ENCODE peak calls at places on chromosomes 11 and 22, in nine cellular contexts. Z, P, E, W, S, M, G, D and U are unnamed samples.
A peak's percentile ranks its signal among the peaks of the same experiment; 100 is the strongest.

GRCh38 chr11:1705121-1706052 is 8.4 kb downstream of the KRTAP5-6 start:
- DNase-seq in Z (peak; percentile 5), P (no peak), E (peak; percentile 60), W (no peak), S (no peak), M (no peak), G (no peak), D (peak; percentile 74), U (no peak)

GRCh38 chr11:125935629-125936199 is 10.1 kb upstream of the VSIG10L2 start:
- DNase-seq in Z (no peak), P (no peak), E (no peak), W (peak; percentile 47), S (no peak), M (peak; percentile 56), G (no peak), D (no peak), U (peak; percentile 59)

GRCh38 chr11:35047179-35047578 is 91.8 kb upstream of the CD44 start:
- DNase-seq in Z (no peak), P (no peak), E (no peak), W (no peak), S (no peak), M (no peak), G (no peak), D (no peak), U (no peak)

GRCh38 chr11:116276051-116277044 is 496.4 kb downstream of the BUD13 start:
- DNase-seq in Z (peak; percentile 39), P (no peak), E (peak; percentile 88), W (peak; percentile 32), S (peak; percentile 91), M (no peak), G (peak; percentile 92), D (peak; percentile 40), U (peak; percentile 5)

GRCh38 chr22:47201186-47201995 is 438.9 kb downstream of the TBC1D22A start:
- DNase-seq in Z (no peak), P (no peak), E (peak; percentile 57), W (peak; percentile 13), S (peak; percentile 79), M (no peak), G (no peak), D (no peak), U (no peak)

GRCh38 chr22:47048123-47049077 is 285.9 kb downstream of the TBC1D22A start:
- DNase-seq in Z (no peak), P (no peak), E (no peak), W (no peak), S (no peak), M (no peak), G (no peak), D (no peak), U (no peak)

GRCh38 chr22:19524170-19525115 is at the start of gene CLDN5:
- DNase-seq in Z (peak; percentile 39), P (no peak), E (peak; percentile 75), W (no peak), S (no peak), M (peak; percentile 40), G (no peak), D (no peak), U (no peak)

GRCh38 chr22:49094151-49094550 is 733.5 kb downstream of the BRD1 start:
- DNase-seq in Z (no peak), P (no peak), E (no peak), W (no peak), S (no peak), M (no peak), G (no peak), D (no peak), U (no peak)

GRCh38 chr11:86800076-86800955 is at the start of gene PRSS23:
- DNase-seq in Z (peak; percentile 54), P (no peak), E (no peak), W (peak; percentile 67), S (peak; percentile 90), M (peak; percentile 91), G (peak; percentile 56), D (peak; percentile 68), U (peak; percentile 49)

GRCh38 chr11:86508604-86509471 is 134.2 kb downstream of the CCDC81 start:
- DNase-seq in Z (no peak), P (no peak), E (no peak), W (no peak), S (no peak), M (peak; percentile 28), G (no peak), D (no peak), U (peak; percentile 40)

GRCh38 chr11:96013459-96014213 is 89.7 kb upstream of the MTMR2 start:
- DNase-seq in Z (no peak), P (no peak), E (no peak), W (no peak), S (no peak), M (no peak), G (no peak), D (no peak), U (no peak)

GRCh38 chr11:9765320-9766101 is 101.6 kb downstream of the SWAP70 start:
- DNase-seq in Z (peak; percentile 99), P (peak; percentile 97), E (no peak), W (peak; percentile 76), S (peak; percentile 92), M (peak; percentile 90), G (no peak), D (no peak), U (peak; percentile 92)

GRCh38 chr22:17969732-17970131 is 54.6 kb downstream of the MICAL3 start:
- DNase-seq in Z (peak; percentile 96), P (peak; percentile 96), E (no peak), W (peak; percentile 29), S (no peak), M (peak; percentile 94), G (no peak), D (no peak), U (peak; percentile 86)

GRCh38 chr11:69060806-69061712 is 12.3 kb downstream of the TPCN2 start:
- DNase-seq in Z (no peak), P (no peak), E (no peak), W (no peak), S (no peak), M (no peak), G (no peak), D (no peak), U (no peak)
- TF ChIP-seq CTCF in Z (no peak), P (no peak), E (no peak), W (no peak), S (no peak), M (no peak), G (no peak), D (no peak), U (no peak)

DNA sequence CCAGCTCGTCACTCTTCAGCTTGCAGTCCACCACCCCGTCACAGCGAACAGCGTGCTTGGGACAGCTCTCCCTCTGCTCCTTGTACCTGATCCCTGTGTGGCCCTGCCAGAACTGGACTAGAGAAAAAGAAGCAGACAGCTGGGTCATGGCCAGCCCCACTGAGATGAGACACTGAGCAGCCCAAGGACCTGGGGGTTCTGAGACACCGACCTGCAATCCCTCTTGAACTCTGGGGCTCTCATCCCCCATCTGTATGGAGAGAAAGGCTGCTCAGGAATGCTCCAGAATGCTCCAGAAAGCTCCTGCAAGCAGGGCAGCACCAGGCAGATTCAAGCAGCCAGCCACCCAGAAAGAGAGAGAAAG is 14.8 kb downstream of the TMPRSS13 start:
- DNase-seq in Z (no peak), P (no peak), E (peak; percentile 65), W (no peak), S (no peak), M (no peak), G (no peak), D (no peak), U (no peak)
- TF ChIP-seq CTCF in Z (no peak), P (no peak), E (no peak), W (no peak), S (no peak), M (no peak), G (no peak), D (no peak), U (no peak)

GRCh38 chr22:43743131-43743530 is 69.0 kb downstream of the EFCAB6 start:
- DNase-seq in Z (no peak), P (no peak), E (no peak), W (no peak), S (no peak), M (no peak), G (no peak), D (no peak), U (no peak)
- TF ChIP-seq CTCF in Z (peak; percentile 7), P (no peak), E (no peak), W (no peak), S (no peak), M (no peak), G (no peak), D (no peak), U (no peak)

DNA sequence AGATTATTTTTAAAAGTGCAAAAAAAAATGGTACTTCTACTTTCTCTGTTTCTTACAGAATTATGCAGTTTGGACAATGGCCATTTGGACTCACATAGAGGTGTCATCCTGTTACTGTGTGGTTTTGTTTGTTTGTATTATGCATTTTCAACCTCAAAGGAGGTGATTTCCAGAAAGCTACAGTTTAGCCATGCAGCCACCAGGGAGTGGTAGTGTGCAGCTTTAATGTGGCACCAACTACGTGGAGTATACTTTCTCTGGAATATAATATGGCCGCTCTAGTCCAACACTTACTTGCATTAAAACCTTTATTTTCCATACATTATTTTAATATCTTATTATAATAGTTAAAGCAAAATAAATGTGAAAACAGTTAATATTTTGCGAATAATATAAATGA is 469.9 kb upstream of the KIRREL3 start:
- DNase-seq in Z (no peak), P (no peak), E (no peak), W (no peak), S (no peak), M (no peak), G (peak; percentile 14), D (no peak), U (no peak)
- TF ChIP-seq CTCF in Z (no peak), P (peak; percentile 16), E (no peak), W (no peak), S (no peak), M (peak; percentile 19), G (peak; percentile 61), D (peak; percentile 13), U (no peak)

GRCh38 chr11:41498726-41499125 is 39.3 kb upstream of the LRRC4C start:
- DNase-seq in Z (peak; percentile 17), P (no peak), E (no peak), W (no peak), S (no peak), M (peak; percentile 1), G (no peak), D (no peak), U (peak; percentile 22)
- TF ChIP-seq CTCF in Z (no peak), P (peak; percentile 23), E (no peak), W (no peak), S (peak; percentile 35), M (no peak), G (peak; percentile 80), D (no peak), U (no peak)

GRCh38 chr11:46367916-46368267 is 13.6 kb upstream of the MDK start:
- DNase-seq in Z (no peak), P (no peak), E (no peak), W (no peak), S (no peak), M (no peak), G (no peak), D (no peak), U (no peak)
- TF ChIP-seq CTCF in Z (no peak), P (no peak), E (no peak), W (no peak), S (peak; percentile 4), M (no peak), G (peak; percentile 15), D (no peak), U (no peak)